ENCODE peak calls at places on chromosomes 13 and 19, in seven cellular contexts. One of them, this sample, is unnamed.

GRCh38 chr19:58330458-58330857 is 3.7 kb downstream of the ZSCAN22 start:
- DNase-seq in mesothelial cell of epicardium: no peak
- DNase-seq in MCF 10A: peak
- DNase-seq in WTC11: no peak
- DNase-seq in lower lobe of right lung: no peak
- DNase-seq in fibroblast of lung: peak
- DNase-seq in B cell: no peak
- DNase-seq in this sample: no peak

GRCh38 chr13:95745752-95746151 is 68.8 kb downstream of the DNAJC3 start:
- DNase-seq in WTC11: no peak
- DNase-seq in lower lobe of right lung: no peak
- DNase-seq in B cell: no peak
- DNase-seq in mesothelial cell of epicardium: no peak
- DNase-seq in fibroblast of lung: no peak
- DNase-seq in MCF 10A: no peak
- DNase-seq in this sample: no peak

GRCh38 chr13:52348983-52349780 is 56.8 kb downstream of the THSD1 start:
- DNase-seq in mesothelial cell of epicardium: no peak
- DNase-seq in lower lobe of right lung: no peak
- DNase-seq in WTC11: no peak
- DNase-seq in fibroblast of lung: peak
- DNase-seq in MCF 10A: peak
- DNase-seq in B cell: no peak
- DNase-seq in this sample: no peak

GRCh38 chr13:53159439-53159838 is 130.8 kb downstream of the OLFM4 start:
- DNase-seq in mesothelial cell of epicardium: no peak
- DNase-seq in WTC11: no peak
- DNase-seq in fibroblast of lung: no peak
- DNase-seq in MCF 10A: no peak
- DNase-seq in B cell: no peak
- DNase-seq in lower lobe of right lung: no peak
- DNase-seq in this sample: no peak

GRCh38 chr13:64069892-64070291 is 2654.2 kb upstream of the PCDH20 start:
- DNase-seq in mesothelial cell of epicardium: no peak
- DNase-seq in B cell: no peak
- DNase-seq in MCF 10A: no peak
- DNase-seq in WTC11: no peak
- DNase-seq in lower lobe of right lung: no peak
- DNase-seq in fibroblast of lung: no peak
- DNase-seq in this sample: no peak

GRCh38 chr13:46571189-46571901 is 18.4 kb downstream of the LRCH1 start:
- DNase-seq in WTC11: no peak
- DNase-seq in MCF 10A: no peak
- DNase-seq in fibroblast of lung: peak
- DNase-seq in lower lobe of right lung: no peak
- DNase-seq in B cell: no peak
- DNase-seq in mesothelial cell of epicardium: no peak
- DNase-seq in this sample: peak

GRCh38 chr19:36001605-36002004 is 6.6 kb downstream of the SDHAF1 start:
- DNase-seq in lower lobe of right lung: no peak
- DNase-seq in WTC11: no peak
- DNase-seq in mesothelial cell of epicardium: no peak
- DNase-seq in fibroblast of lung: no peak
- DNase-seq in B cell: no peak
- DNase-seq in MCF 10A: no peak
- DNase-seq in this sample: no peak

GRCh38 chr13:80371840-80372509 is 31.0 kb upstream of the SPRY2 start:
- DNase-seq in lower lobe of right lung: no peak
- DNase-seq in mesothelial cell of epicardium: no peak
- DNase-seq in fibroblast of lung: no peak
- DNase-seq in WTC11: no peak
- DNase-seq in MCF 10A: no peak
- DNase-seq in B cell: no peak
- DNase-seq in this sample: no peak

DNA sequence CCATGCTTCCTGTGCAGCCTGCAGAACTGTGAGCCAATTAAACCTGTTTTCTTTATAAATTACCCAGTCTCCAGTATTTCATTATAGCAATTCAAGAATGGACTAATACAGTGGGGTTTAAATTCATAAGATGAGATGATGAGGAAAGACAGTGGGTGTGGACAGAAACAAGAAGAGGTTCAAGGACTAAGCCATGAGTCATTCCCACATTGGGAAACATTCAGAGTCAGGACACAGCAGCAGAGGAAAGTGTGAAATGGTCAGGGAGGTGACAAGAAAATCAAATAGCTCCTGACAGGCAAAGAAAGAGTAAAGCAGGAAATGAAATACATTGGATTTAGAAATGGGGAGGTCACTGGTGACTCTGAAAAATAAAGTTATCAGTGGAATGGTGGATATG is 9.1 kb downstream of the ZNF841 start:
- DNase-seq in mesothelial cell of epicardium: no peak
- DNase-seq in WTC11: no peak
- DNase-seq in MCF 10A: peak
- DNase-seq in fibroblast of lung: peak
- DNase-seq in lower lobe of right lung: no peak
- DNase-seq in B cell: no peak
- DNase-seq in this sample: no peak
- TF ChIP-seq CTCF in mesothelial cell of epicardium: no peak
- TF ChIP-seq CTCF in WTC11: no peak
- TF ChIP-seq CTCF in MCF 10A: no peak
- TF ChIP-seq CTCF in fibroblast of lung: no peak
- TF ChIP-seq CTCF in lower lobe of right lung: no peak
- TF ChIP-seq CTCF in B cell: no peak
- TF ChIP-seq CTCF in this sample: no peak

GRCh38 chr19:23345838-23346237 is 49.4 kb downstream of the ZNF91 start:
- DNase-seq in lower lobe of right lung: no peak
- DNase-seq in MCF 10A: no peak
- DNase-seq in fibroblast of lung: no peak
- DNase-seq in mesothelial cell of epicardium: no peak
- DNase-seq in WTC11: peak
- DNase-seq in B cell: no peak
- DNase-seq in this sample: no peak
- TF ChIP-seq CTCF in lower lobe of right lung: no peak
- TF ChIP-seq CTCF in MCF 10A: peak
- TF ChIP-seq CTCF in fibroblast of lung: no peak
- TF ChIP-seq CTCF in mesothelial cell of epicardium: peak
- TF ChIP-seq CTCF in WTC11: peak
- TF ChIP-seq CTCF in B cell: no peak
- TF ChIP-seq CTCF in this sample: no peak

GRCh38 chr13:32426981-32427851 is 714 bp downstream of the N4BP2L1 start:
- DNase-seq in B cell: peak
- DNase-seq in lower lobe of right lung: peak
- DNase-seq in WTC11: peak
- DNase-seq in MCF 10A: no peak
- DNase-seq in fibroblast of lung: peak
- DNase-seq in mesothelial cell of epicardium: peak
- DNase-seq in this sample: peak

GRCh38 chr13:32427852-32428580 is at the start of gene N4BP2L1:
- DNase-seq in B cell: peak
- DNase-seq in mesothelial cell of epicardium: peak
- DNase-seq in MCF 10A: peak
- DNase-seq in WTC11: peak
- DNase-seq in lower lobe of right lung: peak
- DNase-seq in fibroblast of lung: peak
- DNase-seq in this sample: peak

GRCh38 chr13:32425158-32425557 is 2.8 kb downstream of the N4BP2L1 start:
- DNase-seq in B cell: no peak
- DNase-seq in MCF 10A: no peak
- DNase-seq in lower lobe of right lung: no peak
- DNase-seq in WTC11: no peak
- DNase-seq in fibroblast of lung: no peak
- DNase-seq in mesothelial cell of epicardium: no peak
- DNase-seq in this sample: no peak

GRCh38 chr13:32428581-32429072 is 697 bp upstream of the N4BP2L1 start:
- DNase-seq in lower lobe of right lung: no peak
- DNase-seq in WTC11: no peak
- DNase-seq in MCF 10A: no peak
- DNase-seq in mesothelial cell of epicardium: no peak
- DNase-seq in fibroblast of lung: no peak
- DNase-seq in B cell: peak
- DNase-seq in this sample: no peak

DNA sequence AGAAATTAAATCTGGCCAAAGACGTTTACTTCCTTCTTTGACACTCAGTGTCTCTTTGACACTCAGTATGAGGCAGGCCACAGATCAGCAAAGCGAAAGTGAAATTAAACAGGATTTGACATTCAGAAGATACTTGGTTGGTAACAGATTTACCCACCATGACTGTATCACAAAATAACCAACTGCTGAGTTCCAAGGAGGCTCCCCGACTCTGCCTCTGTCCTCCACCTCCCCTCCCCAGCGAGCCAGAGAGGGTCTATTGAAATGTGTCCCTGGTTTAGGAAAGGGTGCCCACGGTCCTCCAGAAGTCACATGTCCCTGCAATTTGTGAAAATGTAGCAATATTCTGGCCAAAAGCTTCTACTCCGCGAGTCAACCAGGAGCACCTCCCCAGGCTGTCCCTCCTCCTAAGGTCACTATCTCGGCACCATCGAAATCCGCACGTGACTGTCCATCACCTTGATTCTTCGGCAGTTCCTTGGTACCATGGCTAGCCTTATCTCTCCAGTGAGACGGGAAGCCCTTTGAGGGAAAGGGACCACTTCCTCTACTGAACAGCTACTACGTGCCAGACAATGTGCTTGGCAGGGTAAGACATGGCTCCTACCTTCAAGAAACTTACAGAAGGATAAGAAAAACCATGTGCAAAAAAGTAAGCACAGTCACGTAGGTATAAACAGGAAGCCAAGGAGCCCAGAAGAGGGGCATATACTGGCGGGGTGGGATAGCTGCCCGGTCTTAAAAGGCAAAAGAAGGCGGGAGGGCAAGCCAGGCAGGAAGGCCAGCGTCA is 1.5 kb downstream of the N4BP2L1 start:
- DNase-seq in WTC11: no peak
- DNase-seq in fibroblast of lung: no peak
- DNase-seq in lower lobe of right lung: no peak
- DNase-seq in mesothelial cell of epicardium: no peak
- DNase-seq in B cell: peak
- DNase-seq in MCF 10A: no peak
- DNase-seq in this sample: peak
- TF ChIP-seq CTCF in WTC11: no peak
- TF ChIP-seq CTCF in fibroblast of lung: no peak
- TF ChIP-seq CTCF in lower lobe of right lung: no peak
- TF ChIP-seq CTCF in mesothelial cell of epicardium: no peak
- TF ChIP-seq CTCF in B cell: no peak
- TF ChIP-seq CTCF in MCF 10A: no peak
- TF ChIP-seq CTCF in this sample: no peak

DNA sequence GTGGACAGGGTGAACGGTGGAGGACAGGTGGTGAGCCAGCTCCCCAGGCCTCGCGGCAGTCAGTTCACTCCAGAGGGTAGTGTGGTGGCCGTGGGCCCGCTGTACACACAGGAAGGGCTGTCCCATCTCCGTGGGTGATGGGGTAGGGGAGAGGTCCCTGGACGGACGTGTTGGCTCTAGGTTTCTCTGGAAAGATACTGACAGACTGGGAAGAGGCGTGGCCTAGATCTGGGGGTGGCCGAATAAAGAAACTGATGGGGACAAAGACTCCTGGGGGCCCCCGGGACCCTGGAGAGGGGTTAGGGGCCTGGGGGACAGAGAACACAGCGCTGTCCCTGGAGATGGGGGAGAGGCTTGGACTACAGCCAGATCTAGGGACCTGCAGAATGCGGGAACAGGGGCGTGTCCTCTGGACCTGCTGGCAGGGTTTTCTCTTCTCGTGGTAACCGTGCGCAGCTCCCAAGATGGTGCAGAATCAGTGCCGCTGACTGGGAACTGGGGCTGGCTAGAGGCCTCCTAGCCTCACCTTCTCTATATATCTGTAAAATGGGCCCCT is 4.0 kb upstream of the PRAM1 start:
- DNase-seq in lower lobe of right lung: no peak
- DNase-seq in WTC11: peak
- DNase-seq in MCF 10A: no peak
- DNase-seq in mesothelial cell of epicardium: no peak
- DNase-seq in B cell: no peak
- DNase-seq in fibroblast of lung: no peak
- DNase-seq in this sample: no peak
- TF ChIP-seq CTCF in lower lobe of right lung: peak
- TF ChIP-seq CTCF in WTC11: no peak
- TF ChIP-seq CTCF in MCF 10A: no peak
- TF ChIP-seq CTCF in mesothelial cell of epicardium: no peak
- TF ChIP-seq CTCF in B cell: peak
- TF ChIP-seq CTCF in fibroblast of lung: no peak
- TF ChIP-seq CTCF in this sample: no peak

DNA sequence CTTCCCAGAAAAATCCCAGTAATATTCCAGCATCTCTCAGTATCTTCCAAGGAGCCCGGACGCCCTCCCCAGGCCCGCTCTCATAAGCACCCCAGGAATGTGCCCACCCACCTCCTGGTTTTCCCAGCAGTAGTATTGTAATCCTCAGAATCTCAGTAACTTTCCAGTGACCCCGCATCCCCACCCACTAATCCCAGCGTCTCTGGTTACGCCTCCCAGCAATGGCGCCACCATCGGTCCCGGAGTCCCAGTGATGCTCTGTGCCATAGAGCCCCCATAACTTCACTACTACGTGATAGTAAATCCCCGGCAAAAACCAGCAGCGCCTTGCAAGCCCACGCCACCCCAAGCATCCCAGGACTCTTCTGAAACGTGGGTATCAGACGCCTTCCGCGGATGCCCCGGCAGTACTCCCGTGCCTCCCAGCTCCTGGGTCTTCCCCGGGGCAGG is 961 bp upstream of the PNPLA6 start:
- DNase-seq in fibroblast of lung: peak
- DNase-seq in lower lobe of right lung: peak
- DNase-seq in B cell: no peak
- DNase-seq in mesothelial cell of epicardium: peak
- DNase-seq in WTC11: peak
- DNase-seq in MCF 10A: peak
- DNase-seq in this sample: peak
- TF ChIP-seq CTCF in fibroblast of lung: peak
- TF ChIP-seq CTCF in lower lobe of right lung: no peak
- TF ChIP-seq CTCF in B cell: no peak
- TF ChIP-seq CTCF in mesothelial cell of epicardium: no peak
- TF ChIP-seq CTCF in WTC11: no peak
- TF ChIP-seq CTCF in MCF 10A: peak
- TF ChIP-seq CTCF in this sample: peak

This sample was measured in GM10248.